ENCODE peak calls at places on chromosome 9, in six cellular contexts. L is astrocyte of the cerebellum, H is BJ, T is fibroblast of the aortic adventitia, R is NCI-H1417, K is Peyer's patch. J is an unnamed sample.
A peak's percentile ranks its signal among the peaks of the same experiment; 100 is the strongest.

GRCh38 chr9:127030814-127031740 is 91.4 kb downstream of the ANGPTL2 start:
- DNase-seq in L (no peak), H (no peak), T (no peak), R (no peak), K (peak; percentile 21), J (no peak)

GRCh38 chr9:76761448-76761847 is 2.8 kb upstream of the PCA3 start:
- DNase-seq in L (no peak), H (no peak), T (peak; percentile 34), R (peak; percentile 29), K (no peak), J (no peak)

GRCh38 chr9:6758418-6759113 is 793 bp downstream of the KDM4C start:
- DNase-seq in L (no peak), H (no peak), T (no peak), R (peak; percentile 61), K (peak; percentile 63), J (peak; percentile 81)

GRCh38 chr9:2725126-2725525 is 7.8 kb downstream of the KCNV2 start:
- DNase-seq in L (no peak), H (no peak), T (no peak), R (no peak), K (no peak), J (no peak)

GRCh38 chr9:133861692-133862091 is 123.5 kb upstream of the SARDH start:
- DNase-seq in L (no peak), H (no peak), T (no peak), R (no peak), K (no peak), J (no peak)

GRCh38 chr9:15509931-15510788 is 610 bp downstream of the PSIP1 start:
- DNase-seq in L (no peak), H (no peak), T (no peak), R (peak; percentile 77), K (peak; percentile 45), J (peak; percentile 73)

GRCh38 chr9:95505676-95506437 is 10.9 kb downstream of the PTCH1 start:
- DNase-seq in L (peak; percentile 34), H (no peak), T (peak; percentile 65), R (peak; percentile 89), K (no peak), J (no peak)

GRCh38 chr9:36063804-36064447 is 27.2 kb downstream of the RECK start:
- DNase-seq in L (no peak), H (no peak), T (peak; percentile 75), R (no peak), K (no peak), J (no peak)

GRCh38 chr9:27181381-27181780 is 72.4 kb downstream of the TEK start:
- DNase-seq in L (peak; percentile 50), H (no peak), T (peak; percentile 71), R (no peak), K (no peak), J (no peak)

GRCh38 chr9:129391215-129391614 is 213.2 kb upstream of the IER5L start:
- DNase-seq in L (no peak), H (no peak), T (no peak), R (no peak), K (no peak), J (no peak)

GRCh38 chr9:69548676-69549075 is 123.5 kb downstream of the APBA1 start:
- DNase-seq in L (no peak), H (no peak), T (no peak), R (peak; percentile 15), K (no peak), J (no peak)

GRCh38 chr9:121505903-121506640 is 6.4 kb upstream of the GGTA1 start:
- DNase-seq in L (no peak), H (no peak), T (no peak), R (no peak), K (no peak), J (no peak)

GRCh38 chr9:130320697-130321080 is 55.1 kb downstream of the HMCN2 start:
- DNase-seq in L (no peak), H (no peak), T (no peak), R (no peak), K (no peak), J (no peak)

GRCh38 chr9:131432597-131433301 is 38.9 kb downstream of the PRRC2B start:
- DNase-seq in L (peak; percentile 13), H (peak; percentile 79), T (peak; percentile 65), R (no peak), K (no peak), J (no peak)

GRCh38 chr9:93958875-93959682 is 3.9 kb upstream of the BARX1 start:
- DNase-seq in L (no peak), H (no peak), T (peak; percentile 32), R (no peak), K (no peak), J (no peak)

GRCh38 chr9:137277329-137278041 is at the start of gene TOR4A:
- DNase-seq in L (no peak), H (peak; percentile 31), T (peak; percentile 84), R (no peak), K (peak; percentile 92), J (no peak)

GRCh38 chr9:3992924-3993323 is 306.9 kb downstream of the GLIS3 start:
- DNase-seq in L (peak; percentile 12), H (no peak), T (peak; percentile 85), R (no peak), K (no peak), J (no peak)

GRCh38 chr9:99024959-99025358 is 80.0 kb upstream of the TGFBR1 start:
- DNase-seq in L (no peak), H (no peak), T (no peak), R (no peak), K (no peak), J (no peak)

GRCh38 chr9:115328228-115328627 is 210.3 kb upstream of the TNC start:
- DNase-seq in L (peak; percentile 60), H (peak; percentile 54), T (peak; percentile 78), R (no peak), K (no peak), J (no peak)

GRCh38 chr9:129421371-129421770 is 199.5 kb downstream of the C9orf50 start:
- DNase-seq in L (no peak), H (no peak), T (no peak), R (no peak), K (no peak), J (no peak)

GRCh38 chr9:128503870-128504269 is 649 bp upstream of the GLE1 start:
- DNase-seq in L (no peak), H (no peak), T (no peak), R (peak; percentile 73), K (peak; percentile 18), J (no peak)

GRCh38 chr9:136902259-136902821 is 16.0 kb downstream of the TRAF2 start:
- DNase-seq in L (no peak), H (no peak), T (peak; percentile 83), R (no peak), K (peak; percentile 70), J (peak; percentile 57)

GRCh38 chr9:91197232-91198181 is 164.2 kb downstream of the AUH start:
- DNase-seq in L (peak; percentile 53), H (peak; percentile 89), T (peak; percentile 99), R (peak; percentile 61), K (peak; percentile 42), J (no peak)

GRCh38 chr9:128152781-128153116 is 3.5 kb downstream of the LCN2 start:
- DNase-seq in L (no peak), H (no peak), T (no peak), R (no peak), K (no peak), J (no peak)